ENCODE peak calls at places on chromosomes 7 and 10, in nine cellular contexts. K is WTC11; W is A172; R is SJSA1; Z is GDM1; S is activated CD4-positive, alpha-beta T cell treated with anti-CD3 and anti-CD28 coated beads, Interleukin-2, amount 10 ng/mL, durations not matched to agents 7 days and 5 days; C is ELR; P is stimulated activated naive CD4-positive, alpha-beta T cell treated with Interleukin-2 at 50 U/mL for 16 hours; E is putamen. J is an unnamed sample.
A peak's percentile ranks its signal among the peaks of the same experiment; 100 is the strongest.

GRCh38 chr7:41110186-41110585 is 592.7 kb downstream of the INHBA start:
- DNase-seq in K (no peak), S (no peak), E (no peak), Z (no peak), R (no peak), P (no peak), W (peak; percentile 61), C (peak; percentile 92), J (peak; percentile 90)

GRCh38 chr10:10307551-10307950 is 710.1 kb upstream of the CELF2 start:
- DNase-seq in P (no peak), S (no peak), C (no peak), K (no peak), R (no peak), E (no peak), Z (no peak), W (no peak), J (no peak)

GRCh38 chr7:37927739-37928444 is 7.5 kb downstream of the EPDR1 start:
- DNase-seq in P (no peak), R (no peak), W (no peak), S (no peak), C (no peak), K (no peak), Z (no peak), E (no peak), J (no peak)

GRCh38 chr7:129317450-129317849 is 92.6 kb downstream of the AHCYL2 start:
- DNase-seq in W (no peak), E (no peak), Z (no peak), P (no peak), C (no peak), R (no peak), S (no peak), K (no peak), J (no peak)

GRCh38 chr7:145732521-145732920 is 384.1 kb upstream of the CNTNAP2 start:
- DNase-seq in R (no peak), K (no peak), W (no peak), C (no peak), E (no peak), P (no peak), Z (no peak), S (no peak), J (no peak)

GRCh38 chr10:124632064-124632531 is 112.1 kb downstream of the FAM53B start:
- DNase-seq in C (no peak), K (peak; percentile 48), E (no peak), S (peak; percentile 49), Z (peak; percentile 41), R (peak; percentile 58), W (no peak), P (peak; percentile 8), J (no peak)

GRCh38 chr7:101122933-101123702 is 3.8 kb upstream of the SERPINE1 start:
- DNase-seq in E (no peak), P (no peak), Z (no peak), S (no peak), R (no peak), C (no peak), K (no peak), W (no peak), J (no peak)

GRCh38 chr7:116652793-116653192 is 19.2 kb upstream of the MET start:
- DNase-seq in Z (no peak), K (no peak), R (no peak), P (no peak), W (peak; percentile 19), C (peak; percentile 72), S (no peak), E (no peak), J (peak; percentile 56)